ENCODE peak calls at places on chromosome 11, in six cellular contexts. One of them, this sample, is unnamed.

GRCh38 chr11:69563946-69564780 is 76.8 kb upstream of the CCND1 start:
- DNase-seq in H9: no peak
- DNase-seq in A549: no peak
- DNase-seq in AG09309: no peak
- DNase-seq in MCF 10A: no peak
- DNase-seq in cardiac muscle cell: no peak
- DNase-seq in this sample: no peak

GRCh38 chr11:112297248-112297866 is 36.7 kb upstream of the PLET1 start:
- DNase-seq in AG09309: no peak
- DNase-seq in A549: no peak
- DNase-seq in cardiac muscle cell: no peak
- DNase-seq in MCF 10A: no peak
- DNase-seq in H9: no peak
- DNase-seq in this sample: no peak

GRCh38 chr11:124446926-124447325 is 1.4 kb upstream of the OR8B8 start:
- DNase-seq in H9: no peak
- DNase-seq in cardiac muscle cell: no peak
- DNase-seq in MCF 10A: no peak
- DNase-seq in AG09309: no peak
- DNase-seq in A549: no peak
- DNase-seq in this sample: no peak

GRCh38 chr11:72525466-72525865 is 91.1 kb upstream of the CLPB start:
- DNase-seq in MCF 10A: no peak
- DNase-seq in AG09309: no peak
- DNase-seq in A549: no peak
- DNase-seq in cardiac muscle cell: no peak
- DNase-seq in H9: peak
- DNase-seq in this sample: no peak

GRCh38 chr11:47997063-47998053 is 17.0 kb downstream of the PTPRJ start:
- DNase-seq in MCF 10A: no peak
- DNase-seq in AG09309: no peak
- DNase-seq in H9: no peak
- DNase-seq in cardiac muscle cell: no peak
- DNase-seq in A549: no peak
- DNase-seq in this sample: no peak

GRCh38 chr11:94638278-94638901 is 71.2 kb downstream of the PIWIL4 start:
- DNase-seq in cardiac muscle cell: no peak
- DNase-seq in MCF 10A: no peak
- DNase-seq in A549: no peak
- DNase-seq in H9: no peak
- DNase-seq in AG09309: no peak
- DNase-seq in this sample: no peak

GRCh38 chr11:130816941-130817607 is 99.2 kb downstream of the SNX19 start:
- DNase-seq in MCF 10A: no peak
- DNase-seq in cardiac muscle cell: no peak
- DNase-seq in AG09309: no peak
- DNase-seq in A549: no peak
- DNase-seq in H9: no peak
- DNase-seq in this sample: no peak

GRCh38 chr11:96942855-96943254 is 553.0 kb downstream of the JRKL start:
- DNase-seq in AG09309: no peak
- DNase-seq in cardiac muscle cell: no peak
- DNase-seq in H9: no peak
- DNase-seq in MCF 10A: no peak
- DNase-seq in A549: no peak
- DNase-seq in this sample: no peak

GRCh38 chr11:86101941-86102407 is 33.1 kb upstream of the PICALM start:
- DNase-seq in A549: peak
- DNase-seq in AG09309: no peak
- DNase-seq in MCF 10A: peak
- DNase-seq in cardiac muscle cell: no peak
- DNase-seq in H9: no peak
- DNase-seq in this sample: no peak

GRCh38 chr11:111846063-111846462 is 25.3 kb downstream of the ALG9 start:
- DNase-seq in H9: no peak
- DNase-seq in AG09309: no peak
- DNase-seq in cardiac muscle cell: no peak
- DNase-seq in MCF 10A: peak
- DNase-seq in A549: no peak
- DNase-seq in this sample: no peak

GRCh38 chr11:16607675-16608644 is 130.5 kb upstream of the C11orf58 start:
- DNase-seq in cardiac muscle cell: peak
- DNase-seq in H9: peak
- DNase-seq in AG09309: no peak
- DNase-seq in A549: no peak
- DNase-seq in MCF 10A: peak
- DNase-seq in this sample: peak

GRCh38 chr11:45366196-45366595 is 80.1 kb upstream of the SYT13 start:
- DNase-seq in MCF 10A: no peak
- DNase-seq in cardiac muscle cell: no peak
- DNase-seq in H9: no peak
- DNase-seq in AG09309: no peak
- DNase-seq in A549: no peak
- DNase-seq in this sample: no peak

GRCh38 chr11:105609832-105610781 is at the start of gene GRIA4:
- DNase-seq in cardiac muscle cell: peak
- DNase-seq in AG09309: no peak
- DNase-seq in MCF 10A: no peak
- DNase-seq in H9: peak
- DNase-seq in A549: peak
- DNase-seq in this sample: peak

GRCh38 chr11:65182258-65183170 is 786 bp downstream of the CAPN1 start:
- DNase-seq in AG09309: no peak
- DNase-seq in cardiac muscle cell: peak
- DNase-seq in H9: peak
- DNase-seq in MCF 10A: peak
- DNase-seq in A549: peak
- DNase-seq in this sample: no peak

GRCh38 chr11:101612481-101612880 is 28.7 kb upstream of the TRPC6 start:
- DNase-seq in AG09309: no peak
- DNase-seq in cardiac muscle cell: no peak
- DNase-seq in H9: no peak
- DNase-seq in A549: no peak
- DNase-seq in MCF 10A: no peak
- DNase-seq in this sample: no peak

GRCh38 chr11:33000181-33000580 is 15.5 kb upstream of the DEPDC7 start:
- DNase-seq in AG09309: peak
- DNase-seq in H9: no peak
- DNase-seq in A549: no peak
- DNase-seq in MCF 10A: peak
- DNase-seq in cardiac muscle cell: no peak
- DNase-seq in this sample: no peak

DNA sequence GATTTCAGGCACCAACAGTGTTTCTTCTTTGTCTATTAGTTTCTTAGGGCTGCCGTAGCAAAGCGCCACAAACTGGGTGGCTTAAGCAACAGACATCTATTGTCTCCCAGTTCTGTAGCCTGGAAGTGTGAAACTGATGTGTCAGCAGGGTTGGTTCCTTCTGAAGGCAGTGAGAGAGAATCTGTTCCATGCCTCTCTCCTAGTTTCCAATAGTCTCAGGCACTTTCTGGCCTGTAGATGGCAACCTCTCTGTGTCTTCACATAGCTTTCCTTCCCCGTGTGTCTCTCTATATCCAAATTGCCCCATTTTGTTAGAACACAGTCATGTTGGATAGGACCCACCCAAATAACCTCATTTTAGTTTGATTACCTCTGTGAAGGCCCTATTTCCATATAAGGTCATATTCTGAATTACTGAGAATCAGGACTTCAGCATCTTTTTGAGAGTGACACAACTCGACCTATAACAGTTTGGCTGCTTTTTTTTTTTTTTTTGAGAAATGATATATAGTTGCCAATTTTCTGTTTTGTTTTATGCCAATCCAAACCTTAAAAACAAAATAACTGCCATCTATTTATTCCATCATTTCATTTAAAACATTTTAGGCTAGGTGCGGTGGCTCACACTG is 108.2 kb downstream of the SLC36A4 start:
- DNase-seq in H9: peak
- DNase-seq in AG09309: peak
- DNase-seq in A549: peak
- DNase-seq in cardiac muscle cell: peak
- DNase-seq in MCF 10A: peak
- DNase-seq in this sample: no peak
- TF ChIP-seq CTCF in H9: peak
- TF ChIP-seq CTCF in AG09309: peak
- TF ChIP-seq CTCF in A549: peak
- TF ChIP-seq CTCF in cardiac muscle cell: peak
- TF ChIP-seq CTCF in MCF 10A: no peak
- TF ChIP-seq CTCF in this sample: peak

GRCh38 chr11:2930705-2931415 is 1.6 kb upstream of the PHLDA2 start:
- DNase-seq in MCF 10A: peak
- DNase-seq in cardiac muscle cell: peak
- DNase-seq in H9: peak
- DNase-seq in AG09309: no peak
- DNase-seq in A549: peak
- DNase-seq in this sample: no peak
- TF ChIP-seq CTCF in MCF 10A: peak
- TF ChIP-seq CTCF in cardiac muscle cell: peak
- TF ChIP-seq CTCF in H9: peak
- TF ChIP-seq CTCF in AG09309: peak
- TF ChIP-seq CTCF in A549: peak
- TF ChIP-seq CTCF in this sample: peak

DNA sequence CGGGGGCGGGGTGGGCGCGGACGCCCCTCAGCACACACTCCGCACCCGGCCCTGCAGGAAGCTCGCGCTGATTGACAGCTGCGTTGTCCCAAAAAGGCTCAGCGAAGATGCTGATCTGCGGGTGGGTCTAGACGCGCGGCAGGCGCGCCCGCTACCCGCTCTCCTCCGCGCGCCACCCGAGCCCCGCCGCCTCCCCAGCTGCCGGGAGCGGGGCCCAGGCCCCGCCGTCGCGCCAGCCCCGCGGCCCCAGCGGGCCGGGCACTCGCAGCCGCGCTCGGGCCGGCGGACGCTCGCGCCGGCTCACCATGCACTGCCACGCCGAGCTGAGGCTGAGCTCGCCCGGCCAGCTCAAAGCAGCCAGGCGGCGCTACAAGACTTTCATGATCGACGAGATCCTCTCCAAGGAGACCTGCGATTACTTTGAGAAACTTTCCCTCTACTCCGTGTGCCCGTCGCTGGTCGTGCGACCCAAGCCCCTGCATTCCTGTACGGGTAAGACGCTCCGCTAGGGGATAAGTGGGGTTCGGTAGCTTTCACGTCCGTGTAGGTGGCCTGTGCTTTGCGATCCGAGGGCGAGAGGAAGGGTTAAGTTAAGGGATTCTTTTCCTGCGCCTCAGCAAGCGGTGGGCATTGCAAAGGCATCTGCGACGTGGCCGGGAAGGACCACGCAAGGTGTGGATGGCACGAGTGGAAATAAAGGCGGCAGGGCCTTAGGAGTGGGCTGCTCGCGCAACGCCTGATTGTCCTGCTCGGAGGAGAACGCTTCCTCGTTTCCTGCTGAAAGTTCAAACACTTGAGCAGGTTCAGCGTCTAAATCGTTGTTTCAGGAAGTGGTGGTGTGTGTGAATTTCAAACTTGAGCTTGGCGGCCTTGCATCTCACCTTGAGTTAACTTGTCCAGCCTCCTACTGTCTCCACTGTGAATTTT is at the start of gene BARX2:
- DNase-seq in A549: peak
- DNase-seq in H9: peak
- DNase-seq in MCF 10A: peak
- DNase-seq in AG09309: peak
- DNase-seq in cardiac muscle cell: peak
- DNase-seq in this sample: peak
- TF ChIP-seq CTCF in A549: peak
- TF ChIP-seq CTCF in H9: peak
- TF ChIP-seq CTCF in MCF 10A: peak
- TF ChIP-seq CTCF in AG09309: peak
- TF ChIP-seq CTCF in cardiac muscle cell: peak
- TF ChIP-seq CTCF in this sample: peak

GRCh38 chr11:118901494-118902335 is 18.0 kb downstream of the CXCR5 start:
- DNase-seq in MCF 10A: no peak
- DNase-seq in cardiac muscle cell: no peak
- DNase-seq in H9: no peak
- DNase-seq in AG09309: no peak
- DNase-seq in A549: no peak
- DNase-seq in this sample: no peak

GRCh38 chr11:118898400-118899295 is 15.0 kb downstream of the CXCR5 start:
- DNase-seq in H9: no peak
- DNase-seq in MCF 10A: no peak
- DNase-seq in AG09309: no peak
- DNase-seq in A549: no peak
- DNase-seq in cardiac muscle cell: no peak
- DNase-seq in this sample: no peak

GRCh38 chr11:118900535-118901384 is 17.1 kb downstream of the CXCR5 start:
- DNase-seq in cardiac muscle cell: no peak
- DNase-seq in MCF 10A: no peak
- DNase-seq in AG09309: no peak
- DNase-seq in A549: no peak
- DNase-seq in H9: no peak
- DNase-seq in this sample: no peak

GRCh38 chr11:118899296-118899688 is 15.6 kb downstream of the CXCR5 start:
- DNase-seq in H9: no peak
- DNase-seq in MCF 10A: no peak
- DNase-seq in A549: no peak
- DNase-seq in cardiac muscle cell: no peak
- DNase-seq in AG09309: no peak
- DNase-seq in this sample: no peak

DNA sequence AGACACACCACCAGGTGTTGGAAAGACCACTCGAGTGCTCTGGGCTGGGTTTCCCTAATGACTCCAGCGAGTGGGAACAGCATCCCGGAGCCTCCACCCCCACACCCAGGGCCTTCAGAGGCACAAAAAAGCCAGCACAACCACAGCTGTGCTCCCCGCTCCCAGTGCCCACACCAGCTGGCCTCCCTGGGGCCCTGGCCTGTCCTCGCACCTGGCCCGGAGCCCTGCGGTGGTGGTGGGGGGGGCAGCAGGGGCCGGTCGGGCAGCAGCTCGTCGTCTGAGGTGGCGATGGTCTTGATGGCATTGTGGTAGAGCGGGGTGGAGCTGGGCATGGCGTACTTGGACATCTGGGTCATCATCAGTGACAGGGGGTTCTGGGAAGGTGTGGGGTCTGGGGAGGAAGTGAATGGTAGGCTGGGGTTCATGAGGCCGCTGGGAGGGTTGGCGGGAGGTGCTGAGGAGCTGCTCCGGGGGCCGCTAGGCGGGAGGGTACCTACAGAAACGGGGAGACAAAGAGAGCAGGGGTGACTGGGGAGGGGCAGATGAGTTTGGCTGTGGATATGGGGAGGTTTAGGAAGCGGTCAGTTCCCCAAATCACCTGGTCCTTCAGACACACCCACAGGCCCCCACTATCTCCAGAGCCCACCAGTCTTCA is 16.1 kb downstream of the CXCR5 start:
- DNase-seq in H9: no peak
- DNase-seq in AG09309: no peak
- DNase-seq in cardiac muscle cell: no peak
- DNase-seq in MCF 10A: no peak
- DNase-seq in A549: no peak
- DNase-seq in this sample: no peak
- TF ChIP-seq CTCF in H9: no peak
- TF ChIP-seq CTCF in AG09309: no peak
- TF ChIP-seq CTCF in cardiac muscle cell: no peak
- TF ChIP-seq CTCF in MCF 10A: no peak
- TF ChIP-seq CTCF in A549: no peak
- TF ChIP-seq CTCF in this sample: no peak

GRCh38 chr11:61541568-61541967 is 33.0 kb downstream of the LRRC10B start:
- DNase-seq in A549: peak
- DNase-seq in AG09309: peak
- DNase-seq in H9: peak
- DNase-seq in cardiac muscle cell: no peak
- DNase-seq in MCF 10A: peak
- DNase-seq in this sample: no peak
- TF ChIP-seq CTCF in A549: no peak
- TF ChIP-seq CTCF in AG09309: no peak
- TF ChIP-seq CTCF in H9: no peak
- TF ChIP-seq CTCF in cardiac muscle cell: no peak
- TF ChIP-seq CTCF in MCF 10A: no peak
- TF ChIP-seq CTCF in this sample: no peak